ENCODE peak calls at places on chromosomes 5 and 9, in four cellular contexts. M, N, Z and H are unnamed samples.

GRCh38 chr5:134136771-134137170 is 22.3 kb downstream of the TCF7 start:
- DNase-seq in M (no peak), N (no peak), Z (peak), H (no peak)

GRCh38 chr5:169988947-169989346 is 8.7 kb upstream of the INSYN2B start:
- DNase-seq in Z (no peak), N (no peak), M (no peak), H (peak)

GRCh38 chr9:131625388-131625787 is 80.1 kb downstream of the PRRT1B start:
- DNase-seq in M (no peak), N (no peak), Z (peak), H (no peak)

GRCh38 chr5:32522429-32523143 is 62.8 kb upstream of the SUB1 start:
- DNase-seq in Z (peak), N (peak), M (peak), H (peak)

GRCh38 chr9:81646337-81646736 is 43.0 kb downstream of the TLE1 start:
- DNase-seq in N (no peak), M (no peak), Z (no peak), H (no peak)

GRCh38 chr9:92266486-92266885 is 27.0 kb downstream of the IARS1 start:
- DNase-seq in M (no peak), Z (no peak), N (no peak), H (no peak)

GRCh38 chr5:94802450-94802849 is 184.0 kb downstream of the SLF1 start:
- DNase-seq in M (peak), Z (no peak), N (no peak), H (no peak)

GRCh38 chr5:73764586-73764985 is 138.6 kb downstream of the ARHGEF28 start:
- DNase-seq in N (no peak), Z (no peak), M (peak), H (peak)

GRCh38 chr9:12464910-12465512 is 228.2 kb upstream of the TYRP1 start:
- DNase-seq in Z (peak), M (peak), N (no peak), H (peak)

GRCh38 chr9:4144869-4145268 is 155.0 kb downstream of the GLIS3 start:
- DNase-seq in M (peak), N (no peak), Z (no peak), H (no peak)

GRCh38 chr5:53820802-53821171 is 260.3 kb downstream of the NDUFS4 start:
- DNase-seq in M (peak), N (no peak), Z (no peak), H (no peak)

GRCh38 chr9:2320126-2320525 is 301.5 kb upstream of the VLDLR start:
- DNase-seq in N (no peak), M (peak), Z (no peak), H (no peak)

GRCh38 chr9:93891549-93892310 is 63.4 kb downstream of the BARX1 start:
- DNase-seq in M (no peak), Z (no peak), N (no peak), H (no peak)

GRCh38 chr9:6567140-6567591 is 78.4 kb downstream of the GLDC start:
- DNase-seq in M (peak), Z (peak), N (no peak), H (peak)

GRCh38 chr5:100790170-100790665 is 112.9 kb downstream of the ST8SIA4 start:
- DNase-seq in M (no peak), Z (no peak), N (no peak), H (no peak)

GRCh38 chr9:93911871-93912554 is 43.1 kb downstream of the BARX1 start:
- DNase-seq in M (peak), N (no peak), Z (no peak), H (no peak)

GRCh38 chr5:64497390-64497789 is 8.4 kb upstream of the RGS7BP start:
- DNase-seq in Z (no peak), M (peak), N (no peak), H (peak)

GRCh38 chr9:27633754-27634153 is 60.5 kb upstream of the C9orf72 start:
- DNase-seq in N (no peak), Z (no peak), M (no peak), H (no peak)

GRCh38 chr5:94175912-94176311 is 434.5 kb upstream of the POU5F2 start:
- DNase-seq in M (no peak), Z (no peak), N (no peak), H (no peak)

GRCh38 chr9:16627967-16628366 is 242.5 kb downstream of the BNC2 start:
- DNase-seq in M (peak), Z (no peak), N (peak), H (peak)

GRCh38 chr9:125066839-125067619 is 76.3 kb downstream of the SCAI start:
- DNase-seq in Z (no peak), N (peak), M (peak), H (peak)

DNA sequence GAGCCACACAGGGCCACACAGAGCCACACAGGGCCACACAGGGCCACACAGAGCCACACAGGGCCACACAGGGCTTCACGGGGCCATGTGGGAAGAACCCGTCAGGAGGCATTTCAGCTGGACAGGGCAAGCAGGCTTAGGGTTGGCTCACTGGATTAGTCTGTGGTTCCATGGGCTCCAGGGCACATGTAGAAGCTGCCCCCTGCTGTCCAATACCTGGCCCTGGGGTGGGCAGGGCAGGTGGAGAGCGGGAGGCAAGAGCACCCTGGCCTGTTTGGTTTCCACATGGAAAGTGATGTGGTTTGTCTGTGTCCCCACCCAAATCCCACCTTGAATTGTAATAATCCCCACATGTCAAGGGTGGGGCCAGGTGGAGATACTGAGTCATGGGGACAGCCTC is 16.4 kb upstream of the LPCAT1 start:
- DNase-seq in Z (no peak), N (no peak), M (no peak), H (no peak)
- TF ChIP-seq CTCF in Z (no peak), N (no peak), M (no peak), H (no peak)

DNA sequence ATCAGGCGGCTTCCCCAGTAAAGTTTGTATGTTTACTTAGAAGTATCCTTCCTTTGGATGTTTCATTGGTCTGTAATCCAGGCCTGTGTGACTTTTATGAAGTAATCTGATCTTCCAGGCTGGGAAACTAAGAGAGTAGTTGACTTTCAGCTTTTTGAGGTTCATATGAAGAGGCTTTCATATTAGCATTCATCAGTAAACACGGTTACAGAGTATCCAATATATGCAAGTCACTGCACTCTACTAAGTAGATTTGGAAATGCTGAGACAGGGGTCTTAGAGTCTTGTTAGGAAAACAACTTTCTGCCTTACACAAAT is 1.1 kb downstream of the DNAJC21 start:
- DNase-seq in M (peak), N (no peak), Z (no peak), H (peak)
- H3K4me3 ChIP-seq in M (peak), N (peak), Z (peak), H (peak)

GRCh38 chr5:137563646-137564474 is 64.7 kb upstream of the SPOCK1 start:
- DNase-seq in N (no peak), M (peak), Z (no peak), H (peak)

GRCh38 chr5:137563301-137563645 is 64.1 kb upstream of the SPOCK1 start:
- DNase-seq in Z (no peak), N (no peak), M (no peak), H (no peak)

GRCh38 chr5:137565450-137565849 is 66.3 kb upstream of the SPOCK1 start:
- DNase-seq in M (peak), Z (no peak), N (no peak), H (no peak)

GRCh38 chr5:137566118-137566541 is 67.0 kb upstream of the SPOCK1 start:
- DNase-seq in N (no peak), M (peak), Z (no peak), H (peak)

DNA sequence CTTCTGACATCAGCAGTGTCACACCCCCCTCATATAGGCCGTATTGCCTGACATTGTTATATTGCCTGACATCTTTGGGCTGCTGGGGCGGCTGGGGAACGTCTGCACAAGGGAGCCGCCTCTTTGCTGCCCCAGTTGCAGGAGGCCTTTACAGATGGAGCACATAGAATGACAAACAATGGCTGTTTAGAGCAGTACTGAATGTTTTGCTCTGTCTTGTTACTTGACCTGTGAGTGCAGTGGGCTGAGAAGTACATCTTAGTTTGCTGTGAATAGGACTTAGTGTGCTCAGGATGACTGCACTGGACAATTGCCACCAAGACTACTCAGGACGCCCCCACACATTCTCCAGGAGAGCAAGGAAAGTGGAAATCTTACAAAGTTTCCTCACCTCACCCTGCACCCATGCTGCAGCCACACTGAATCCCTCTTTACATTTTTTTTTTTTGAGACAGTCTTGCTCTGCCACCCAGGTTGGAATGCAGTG is 65.4 kb upstream of the SPOCK1 start:
- DNase-seq in Z (no peak), M (peak), N (no peak), H (peak)
- TF ChIP-seq CTCF in Z (no peak), M (no peak), N (no peak), H (no peak)

DNA sequence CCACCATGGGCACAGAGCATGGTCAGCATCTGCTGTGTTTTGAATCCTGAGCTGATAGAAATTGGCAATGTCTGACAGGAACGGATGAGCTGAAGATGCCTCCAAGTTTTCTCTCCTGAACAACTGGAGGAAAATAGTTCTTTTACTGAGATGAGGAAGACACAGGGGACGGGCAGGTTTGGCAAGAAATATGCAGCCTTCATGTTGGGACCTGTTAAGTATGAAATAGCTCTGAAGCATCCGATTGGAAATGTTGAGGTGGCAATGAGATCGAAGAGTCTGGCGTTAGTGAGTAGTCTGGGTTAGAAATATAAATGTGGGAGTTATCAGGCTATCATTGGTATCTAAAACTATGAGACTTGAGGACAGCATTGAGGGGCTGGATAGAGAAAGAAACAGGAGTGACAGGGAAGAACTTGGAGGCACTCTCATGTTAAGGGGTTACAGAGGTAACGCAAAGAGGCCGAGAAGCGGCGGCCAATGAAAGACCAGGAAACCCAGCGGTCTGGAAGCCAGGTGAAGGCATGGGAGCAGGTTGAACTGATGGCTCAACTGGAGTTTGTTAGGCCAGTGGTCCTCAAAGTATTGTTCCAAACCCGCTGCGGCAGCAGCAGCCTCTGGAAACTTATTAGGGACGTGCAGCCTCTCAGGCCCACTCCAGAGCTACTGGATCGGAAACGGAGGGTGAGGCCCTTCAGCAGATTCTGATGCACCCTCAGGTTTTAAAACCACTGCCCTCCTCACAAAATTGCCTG is 1.0 kb upstream of the MAMDC2 start:
- DNase-seq in Z (no peak), M (no peak), N (no peak), H (no peak)
- H3K4me3 ChIP-seq in Z (no peak), M (no peak), N (no peak), H (no peak)

GRCh38 chr5:83169938-83170337 is 92.6 kb downstream of the XRCC4 start:
- DNase-seq in Z (no peak), M (no peak), N (no peak), H (no peak)
- TF ChIP-seq CTCF in Z (no peak), M (no peak), N (no peak), H (no peak)